ENCODE peak calls at places on chromosomes 5 and 9, in four cellular contexts. One of them, this sample, is unnamed.
A peak's percentile ranks its signal among the peaks of the same experiment; 100 is the strongest.

GRCh38 chr5:154523104-154523503 is 45.1 kb upstream of the HAND1 start:
- DNase-seq in K562: no peak
- DNase-seq in GM12891: no peak
- DNase-seq in GM12878: no peak
- DNase-seq in this sample: no peak

GRCh38 chr9:122184551-122184950 is 24.8 kb downstream of the MORN5 start:
- DNase-seq in GM12878: no peak
- DNase-seq in K562: no peak
- DNase-seq in GM12891: no peak
- DNase-seq in this sample: no peak

GRCh38 chr5:143509758-143510221 is 106.3 kb upstream of the NR3C1 start:
- DNase-seq in K562: no peak
- DNase-seq in GM12878: peak; percentile 70
- DNase-seq in GM12891: peak; percentile 6
- DNase-seq in this sample: no peak

GRCh38 chr5:53331463-53331862 is 149.0 kb upstream of the FST start:
- DNase-seq in GM12891: no peak
- DNase-seq in GM12878: no peak
- DNase-seq in K562: no peak
- DNase-seq in this sample: no peak

GRCh38 chr5:1175801-1176472 is 25.5 kb upstream of the SLC6A19 start:
- DNase-seq in GM12891: no peak
- DNase-seq in GM12878: no peak
- DNase-seq in K562: no peak
- DNase-seq in this sample: no peak

GRCh38 chr9:121532881-121533280 is 33.2 kb upstream of the GGTA1 start:
- DNase-seq in GM12878: no peak
- DNase-seq in GM12891: no peak
- DNase-seq in K562: no peak
- DNase-seq in this sample: no peak

GRCh38 chr5:127957183-127957582 is 126.4 kb upstream of the SLC12A2 start:
- DNase-seq in GM12878: no peak
- DNase-seq in GM12891: no peak
- DNase-seq in K562: no peak
- DNase-seq in this sample: no peak

GRCh38 chr5:56698463-56699381 is 116.6 kb upstream of the MAP3K1 start:
- DNase-seq in K562: no peak
- DNase-seq in GM12878: no peak
- DNase-seq in GM12891: no peak
- DNase-seq in this sample: no peak

GRCh38 chr5:6633469-6634326 is 458 bp downstream of the SRD5A1 start:
- DNase-seq in K562: peak; percentile 45
- DNase-seq in GM12878: no peak
- DNase-seq in GM12891: no peak
- DNase-seq in this sample: no peak

GRCh38 chr9:33167084-33167948 is at the start of gene B4GALT1:
- DNase-seq in K562: peak; percentile 89
- DNase-seq in GM12891: peak; percentile 82
- DNase-seq in GM12878: peak; percentile 75
- DNase-seq in this sample: peak; percentile 84

GRCh38 chr5:162391848-162392247 is 324.3 kb downstream of the GABRG2 start:
- DNase-seq in GM12891: no peak
- DNase-seq in GM12878: no peak
- DNase-seq in K562: no peak
- DNase-seq in this sample: no peak

GRCh38 chr9:75950983-75951382 is 60.5 kb downstream of the PCSK5 start:
- DNase-seq in K562: no peak
- DNase-seq in GM12878: no peak
- DNase-seq in GM12891: no peak
- DNase-seq in this sample: no peak

GRCh38 chr5:33231935-33232334 is 208.8 kb upstream of the TARS1 start:
- DNase-seq in GM12891: no peak
- DNase-seq in GM12878: no peak
- DNase-seq in K562: no peak
- DNase-seq in this sample: no peak

GRCh38 chr9:78921341-78921740 is 624.4 kb downstream of the PSAT1 start:
- DNase-seq in GM12878: no peak
- DNase-seq in GM12891: no peak
- DNase-seq in K562: no peak
- DNase-seq in this sample: no peak

GRCh38 chr9:38423939-38424843 is at the start of gene IGFBPL1:
- DNase-seq in GM12878: no peak
- DNase-seq in GM12891: peak; percentile 36
- DNase-seq in K562: peak; percentile 36
- DNase-seq in this sample: no peak

GRCh38 chr5:9251379-9251980 is 294.4 kb downstream of the SEMA5A start:
- DNase-seq in GM12891: no peak
- DNase-seq in K562: no peak
- DNase-seq in GM12878: no peak
- DNase-seq in this sample: no peak
- TF ChIP-seq TAF1 in GM12891: no peak
- TF ChIP-seq TAF1 in K562: no peak
- TF ChIP-seq TAF1 in GM12878: no peak
- TF ChIP-seq TAF1 in this sample: no peak

DNA sequence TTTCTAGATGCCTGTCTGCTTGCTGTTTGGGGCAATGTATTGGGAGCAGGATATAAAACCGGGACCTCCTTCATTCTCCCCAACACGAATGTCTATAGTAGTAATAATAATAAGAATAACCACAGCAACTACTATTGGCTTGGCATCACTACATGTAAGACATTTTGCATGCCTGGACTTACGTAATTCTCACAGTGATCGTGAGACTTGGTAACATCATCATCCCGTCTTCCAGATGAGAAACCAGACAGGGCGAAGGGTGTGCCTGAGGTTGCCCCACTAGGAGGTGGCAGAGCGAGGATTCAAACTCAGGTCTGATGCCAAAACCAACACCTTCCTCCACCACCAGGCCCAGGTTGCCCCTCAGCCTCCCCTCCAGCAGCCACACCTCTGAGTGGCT is 185.1 kb downstream of the RGS3 start:
- DNase-seq in K562: no peak
- DNase-seq in GM12891: no peak
- DNase-seq in GM12878: no peak
- DNase-seq in this sample: no peak
- TF ChIP-seq TAF1 in K562: no peak
- TF ChIP-seq TAF1 in GM12891: no peak
- TF ChIP-seq TAF1 in GM12878: no peak
- TF ChIP-seq TAF1 in this sample: no peak

GRCh38 chr9:112601646-112602045 is 115.0 kb downstream of the KIAA1958 start:
- DNase-seq in GM12891: no peak
- DNase-seq in K562: no peak
- DNase-seq in GM12878: no peak
- DNase-seq in this sample: no peak
- TF ChIP-seq TAF1 in GM12891: no peak
- TF ChIP-seq TAF1 in K562: no peak
- TF ChIP-seq TAF1 in GM12878: no peak
- TF ChIP-seq TAF1 in this sample: no peak

DNA sequence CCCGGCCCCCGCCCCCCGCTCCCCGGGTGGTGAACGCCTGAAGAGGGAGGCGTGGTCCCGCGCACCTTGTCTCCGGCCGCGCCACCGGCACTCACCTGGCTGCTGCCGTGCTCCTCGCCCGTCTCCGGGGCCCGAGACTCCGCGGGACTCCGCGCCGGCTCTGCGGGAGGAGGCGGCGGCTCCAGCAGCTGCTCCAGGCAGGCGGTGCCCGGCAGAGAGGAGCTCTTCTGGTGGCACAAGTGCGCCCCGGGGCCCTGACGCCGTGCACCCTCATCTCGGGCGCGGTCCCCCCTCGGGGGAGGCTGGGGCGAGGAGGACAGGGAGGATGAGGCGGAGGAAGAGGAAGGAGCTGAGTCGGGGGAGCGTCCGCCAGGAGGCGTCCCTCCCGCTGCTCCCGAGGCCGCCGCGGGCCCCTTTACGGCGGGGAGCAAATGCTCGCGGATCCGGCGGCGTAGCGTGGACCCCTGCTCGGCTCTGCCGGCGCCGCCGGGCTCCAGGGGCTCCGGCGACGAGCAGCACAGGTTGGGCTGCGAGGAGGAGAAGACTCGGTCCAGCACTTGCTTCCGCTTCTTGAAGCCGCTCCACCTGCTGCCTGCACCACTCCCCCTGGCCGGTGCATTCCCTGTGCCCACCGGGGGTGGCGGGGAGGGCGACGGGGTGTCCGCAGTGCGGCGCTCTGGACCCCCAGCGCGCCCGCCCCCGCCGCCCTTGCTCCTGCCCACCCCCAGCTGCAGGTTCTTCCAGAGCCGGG is 958 bp downstream of the MCTP1 start:
- DNase-seq in K562: peak; percentile 39
- DNase-seq in GM12891: peak; percentile 56
- DNase-seq in GM12878: no peak
- DNase-seq in this sample: peak; percentile 38
- TF ChIP-seq TAF1 in K562: no peak
- TF ChIP-seq TAF1 in GM12891: no peak
- TF ChIP-seq TAF1 in GM12878: no peak
- TF ChIP-seq TAF1 in this sample: no peak

GRCh38 chr5:61148516-61148915 is 13.8 kb downstream of the SMIM15 start:
- DNase-seq in GM12878: no peak
- DNase-seq in K562: no peak
- DNase-seq in GM12891: no peak
- DNase-seq in this sample: no peak
- TF ChIP-seq TAF1 in GM12878: no peak
- TF ChIP-seq TAF1 in K562: no peak
- TF ChIP-seq TAF1 in GM12891: no peak
- TF ChIP-seq TAF1 in this sample: no peak

This sample was measured in GM12892.